ENCODE peak calls at places on chromosomes 4 and X, in six cellular contexts. One of them, this sample, is unnamed.

GRCh38 chrX:140710710-140711109 is 1.2 kb downstream of the LINC00632 start:
- DNase-seq in IMR-90: no peak
- DNase-seq in activated CD4-positive, alpha-beta memory T cell treated with anti-CD3 and anti-CD28 coated beads, Interleukin-2, amount 10 ng/mL, durations not matched to agents 7 days and 5 days: no peak
- DNase-seq in stimulated activated CD4-positive, alpha-beta T cell treated with anti-CD3 and anti-CD28 coated beads, TNF-alpha, amount 100 ng/mL, for 4 hours: no peak
- DNase-seq in HS-5: no peak
- DNase-seq in EH: no peak
- DNase-seq in this sample: no peak

GRCh38 chr4:103498161-103499070 is 221.4 kb downstream of the TACR3 start:
- DNase-seq in IMR-90: peak; percentile 4
- DNase-seq in activated CD4-positive, alpha-beta memory T cell treated with anti-CD3 and anti-CD28 coated beads, Interleukin-2, amount 10 ng/mL, durations not matched to agents 7 days and 5 days: peak; percentile 18
- DNase-seq in stimulated activated CD4-positive, alpha-beta T cell treated with anti-CD3 and anti-CD28 coated beads, TNF-alpha, amount 100 ng/mL, for 4 hours: no peak
- DNase-seq in HS-5: peak; percentile 52
- DNase-seq in EH: no peak
- DNase-seq in this sample: peak; percentile 13

GRCh38 chrX:124829930-124830329 is 483.6 kb downstream of the SH2D1A start:
- DNase-seq in IMR-90: no peak
- DNase-seq in activated CD4-positive, alpha-beta memory T cell treated with anti-CD3 and anti-CD28 coated beads, Interleukin-2, amount 10 ng/mL, durations not matched to agents 7 days and 5 days: no peak
- DNase-seq in stimulated activated CD4-positive, alpha-beta T cell treated with anti-CD3 and anti-CD28 coated beads, TNF-alpha, amount 100 ng/mL, for 4 hours: no peak
- DNase-seq in HS-5: no peak
- DNase-seq in EH: no peak
- DNase-seq in this sample: no peak

GRCh38 chrX:65668362-65669310 is 1.2 kb downstream of the MSN start:
- DNase-seq in IMR-90: peak; percentile 80
- DNase-seq in activated CD4-positive, alpha-beta memory T cell treated with anti-CD3 and anti-CD28 coated beads, Interleukin-2, amount 10 ng/mL, durations not matched to agents 7 days and 5 days: peak; percentile 75
- DNase-seq in stimulated activated CD4-positive, alpha-beta T cell treated with anti-CD3 and anti-CD28 coated beads, TNF-alpha, amount 100 ng/mL, for 4 hours: peak; percentile 21
- DNase-seq in HS-5: peak; percentile 57
- DNase-seq in EH: peak; percentile 89
- DNase-seq in this sample: peak; percentile 84

GRCh38 chr4:82706349-82707000 is 92.1 kb downstream of the SCD5 start:
- DNase-seq in IMR-90: no peak
- DNase-seq in activated CD4-positive, alpha-beta memory T cell treated with anti-CD3 and anti-CD28 coated beads, Interleukin-2, amount 10 ng/mL, durations not matched to agents 7 days and 5 days: no peak
- DNase-seq in stimulated activated CD4-positive, alpha-beta T cell treated with anti-CD3 and anti-CD28 coated beads, TNF-alpha, amount 100 ng/mL, for 4 hours: no peak
- DNase-seq in HS-5: no peak
- DNase-seq in EH: peak; percentile 28
- DNase-seq in this sample: no peak

GRCh38 chr4:100981447-100982204 is 365.7 kb downstream of the PPP3CA start:
- DNase-seq in IMR-90: peak; percentile 20
- DNase-seq in activated CD4-positive, alpha-beta memory T cell treated with anti-CD3 and anti-CD28 coated beads, Interleukin-2, amount 10 ng/mL, durations not matched to agents 7 days and 5 days: no peak
- DNase-seq in stimulated activated CD4-positive, alpha-beta T cell treated with anti-CD3 and anti-CD28 coated beads, TNF-alpha, amount 100 ng/mL, for 4 hours: no peak
- DNase-seq in HS-5: no peak
- DNase-seq in EH: peak; percentile 82
- DNase-seq in this sample: no peak

GRCh38 chr4:171583790-171584189 is 229.4 kb upstream of the GALNTL6 start:
- DNase-seq in IMR-90: no peak
- DNase-seq in activated CD4-positive, alpha-beta memory T cell treated with anti-CD3 and anti-CD28 coated beads, Interleukin-2, amount 10 ng/mL, durations not matched to agents 7 days and 5 days: no peak
- DNase-seq in stimulated activated CD4-positive, alpha-beta T cell treated with anti-CD3 and anti-CD28 coated beads, TNF-alpha, amount 100 ng/mL, for 4 hours: no peak
- DNase-seq in HS-5: no peak
- DNase-seq in EH: no peak
- DNase-seq in this sample: no peak

GRCh38 chrX:105051364-105051763 is 169.1 kb downstream of the TEX13A start:
- DNase-seq in IMR-90: no peak
- DNase-seq in activated CD4-positive, alpha-beta memory T cell treated with anti-CD3 and anti-CD28 coated beads, Interleukin-2, amount 10 ng/mL, durations not matched to agents 7 days and 5 days: no peak
- DNase-seq in stimulated activated CD4-positive, alpha-beta T cell treated with anti-CD3 and anti-CD28 coated beads, TNF-alpha, amount 100 ng/mL, for 4 hours: no peak
- DNase-seq in HS-5: no peak
- DNase-seq in EH: no peak
- DNase-seq in this sample: no peak

GRCh38 chr4:66225539-66225938 is 555.2 kb upstream of the EPHA5 start:
- DNase-seq in IMR-90: no peak
- DNase-seq in activated CD4-positive, alpha-beta memory T cell treated with anti-CD3 and anti-CD28 coated beads, Interleukin-2, amount 10 ng/mL, durations not matched to agents 7 days and 5 days: no peak
- DNase-seq in stimulated activated CD4-positive, alpha-beta T cell treated with anti-CD3 and anti-CD28 coated beads, TNF-alpha, amount 100 ng/mL, for 4 hours: no peak
- DNase-seq in HS-5: no peak
- DNase-seq in EH: no peak
- DNase-seq in this sample: no peak

GRCh38 chr4:48431401-48431800 is 51.7 kb upstream of the SLC10A4 start:
- DNase-seq in IMR-90: no peak
- DNase-seq in activated CD4-positive, alpha-beta memory T cell treated with anti-CD3 and anti-CD28 coated beads, Interleukin-2, amount 10 ng/mL, durations not matched to agents 7 days and 5 days: no peak
- DNase-seq in stimulated activated CD4-positive, alpha-beta T cell treated with anti-CD3 and anti-CD28 coated beads, TNF-alpha, amount 100 ng/mL, for 4 hours: no peak
- DNase-seq in HS-5: no peak
- DNase-seq in EH: no peak
- DNase-seq in this sample: no peak

GRCh38 chrX:113548308-113549015 is 707.8 kb upstream of the AMOT start:
- DNase-seq in IMR-90: no peak
- DNase-seq in activated CD4-positive, alpha-beta memory T cell treated with anti-CD3 and anti-CD28 coated beads, Interleukin-2, amount 10 ng/mL, durations not matched to agents 7 days and 5 days: no peak
- DNase-seq in stimulated activated CD4-positive, alpha-beta T cell treated with anti-CD3 and anti-CD28 coated beads, TNF-alpha, amount 100 ng/mL, for 4 hours: no peak
- DNase-seq in HS-5: no peak
- DNase-seq in EH: no peak
- DNase-seq in this sample: no peak

GRCh38 chr4:123651536-123652175 is 255.1 kb downstream of the SPRY1 start:
- DNase-seq in IMR-90: no peak
- DNase-seq in activated CD4-positive, alpha-beta memory T cell treated with anti-CD3 and anti-CD28 coated beads, Interleukin-2, amount 10 ng/mL, durations not matched to agents 7 days and 5 days: no peak
- DNase-seq in stimulated activated CD4-positive, alpha-beta T cell treated with anti-CD3 and anti-CD28 coated beads, TNF-alpha, amount 100 ng/mL, for 4 hours: no peak
- DNase-seq in HS-5: no peak
- DNase-seq in EH: peak; percentile 49
- DNase-seq in this sample: no peak

GRCh38 chr4:153110739-153111138 is 93.5 kb upstream of the TRIM2 start:
- DNase-seq in IMR-90: no peak
- DNase-seq in activated CD4-positive, alpha-beta memory T cell treated with anti-CD3 and anti-CD28 coated beads, Interleukin-2, amount 10 ng/mL, durations not matched to agents 7 days and 5 days: no peak
- DNase-seq in stimulated activated CD4-positive, alpha-beta T cell treated with anti-CD3 and anti-CD28 coated beads, TNF-alpha, amount 100 ng/mL, for 4 hours: no peak
- DNase-seq in HS-5: no peak
- DNase-seq in EH: no peak
- DNase-seq in this sample: no peak

This sample was measured in NCI-H226.